ENCODE peak calls at places on chromosomes 16 and 17, in nine cellular contexts. One of them, this sample, is unnamed.

GRCh38 chr17:45346255-45347015 is 29.6 kb upstream of the MAP3K14 start:
- DNase-seq in effector memory CD4-positive, alpha-beta T cell: no peak
- DNase-seq in AG10803: no peak
- DNase-seq in MM.1S: no peak
- DNase-seq in heart right ventricle: peak
- DNase-seq in EH: no peak
- DNase-seq in AG08396: no peak
- DNase-seq in H7: no peak
- DNase-seq in activated naive CD4-positive, alpha-beta T cell treated with Interleukin-2 at 50 U/mL for 16 hours: no peak
- DNase-seq in this sample: peak

GRCh38 chr17:81865733-81866439 is 5.3 kb downstream of the ARHGDIA start:
- DNase-seq in effector memory CD4-positive, alpha-beta T cell: no peak
- DNase-seq in AG10803: peak
- DNase-seq in MM.1S: peak
- DNase-seq in heart right ventricle: no peak
- DNase-seq in EH: peak
- DNase-seq in AG08396: no peak
- DNase-seq in H7: no peak
- DNase-seq in activated naive CD4-positive, alpha-beta T cell treated with Interleukin-2 at 50 U/mL for 16 hours: no peak
- DNase-seq in this sample: peak

GRCh38 chr16:30010817-30011504 is at the start of gene DOC2A:
- DNase-seq in effector memory CD4-positive, alpha-beta T cell: no peak
- DNase-seq in AG10803: no peak
- DNase-seq in MM.1S: no peak
- DNase-seq in heart right ventricle: no peak
- DNase-seq in EH: no peak
- DNase-seq in AG08396: peak
- DNase-seq in H7: peak
- DNase-seq in activated naive CD4-positive, alpha-beta T cell treated with Interleukin-2 at 50 U/mL for 16 hours: peak
- DNase-seq in this sample: no peak

GRCh38 chr16:27795992-27796614 is 246.2 kb downstream of the KATNIP start:
- DNase-seq in effector memory CD4-positive, alpha-beta T cell: no peak
- DNase-seq in AG10803: peak
- DNase-seq in MM.1S: peak
- DNase-seq in heart right ventricle: peak
- DNase-seq in EH: peak
- DNase-seq in AG08396: peak
- DNase-seq in H7: peak
- DNase-seq in activated naive CD4-positive, alpha-beta T cell treated with Interleukin-2 at 50 U/mL for 16 hours: no peak
- DNase-seq in this sample: peak

GRCh38 chr16:47643610-47644009 is 182.5 kb downstream of the PHKB start:
- DNase-seq in effector memory CD4-positive, alpha-beta T cell: no peak
- DNase-seq in AG10803: no peak
- DNase-seq in MM.1S: no peak
- DNase-seq in heart right ventricle: no peak
- DNase-seq in EH: peak
- DNase-seq in AG08396: no peak
- DNase-seq in H7: no peak
- DNase-seq in activated naive CD4-positive, alpha-beta T cell treated with Interleukin-2 at 50 U/mL for 16 hours: no peak
- DNase-seq in this sample: peak

GRCh38 chr16:22641030-22641671 is 130.5 kb downstream of the NPIPB5 start:
- DNase-seq in effector memory CD4-positive, alpha-beta T cell: no peak
- DNase-seq in AG10803: peak
- DNase-seq in MM.1S: peak
- DNase-seq in heart right ventricle: no peak
- DNase-seq in EH: peak
- DNase-seq in AG08396: peak
- DNase-seq in H7: no peak
- DNase-seq in activated naive CD4-positive, alpha-beta T cell treated with Interleukin-2 at 50 U/mL for 16 hours: no peak
- DNase-seq in this sample: peak

GRCh38 chr17:2705263-2705662 is 6.3 kb downstream of the CLUH start:
- DNase-seq in effector memory CD4-positive, alpha-beta T cell: no peak
- DNase-seq in AG10803: no peak
- DNase-seq in MM.1S: no peak
- DNase-seq in heart right ventricle: no peak
- DNase-seq in EH: peak
- DNase-seq in AG08396: peak
- DNase-seq in H7: peak
- DNase-seq in activated naive CD4-positive, alpha-beta T cell treated with Interleukin-2 at 50 U/mL for 16 hours: no peak
- DNase-seq in this sample: peak

GRCh38 chr16:69680358-69680757 is 46.0 kb downstream of the NQO1 start:
- DNase-seq in effector memory CD4-positive, alpha-beta T cell: no peak
- DNase-seq in AG10803: no peak
- DNase-seq in MM.1S: no peak
- DNase-seq in heart right ventricle: no peak
- DNase-seq in EH: no peak
- DNase-seq in AG08396: no peak
- DNase-seq in H7: no peak
- DNase-seq in activated naive CD4-positive, alpha-beta T cell treated with Interleukin-2 at 50 U/mL for 16 hours: no peak
- DNase-seq in this sample: no peak

GRCh38 chr16:67562526-67562917 is at the start of gene CTCF:
- DNase-seq in effector memory CD4-positive, alpha-beta T cell: peak
- DNase-seq in AG10803: peak
- DNase-seq in MM.1S: peak
- DNase-seq in heart right ventricle: peak
- DNase-seq in EH: peak
- DNase-seq in AG08396: peak
- DNase-seq in H7: peak
- DNase-seq in activated naive CD4-positive, alpha-beta T cell treated with Interleukin-2 at 50 U/mL for 16 hours: peak
- DNase-seq in this sample: peak

GRCh38 chr17:67376509-67376891 is 581 bp upstream of the PITPNC1 start:
- DNase-seq in effector memory CD4-positive, alpha-beta T cell: no peak
- DNase-seq in AG10803: peak
- DNase-seq in MM.1S: peak
- DNase-seq in heart right ventricle: no peak
- DNase-seq in EH: peak
- DNase-seq in AG08396: peak
- DNase-seq in H7: no peak
- DNase-seq in activated naive CD4-positive, alpha-beta T cell treated with Interleukin-2 at 50 U/mL for 16 hours: no peak
- DNase-seq in this sample: peak

GRCh38 chr16:4350787-4351659 is at the start of gene PAM16:
- DNase-seq in effector memory CD4-positive, alpha-beta T cell: peak
- DNase-seq in AG10803: peak
- DNase-seq in MM.1S: peak
- DNase-seq in heart right ventricle: peak
- DNase-seq in EH: peak
- DNase-seq in AG08396: peak
- DNase-seq in H7: peak
- DNase-seq in activated naive CD4-positive, alpha-beta T cell treated with Interleukin-2 at 50 U/mL for 16 hours: peak
- DNase-seq in this sample: peak

GRCh38 chr16:56423584-56424403 is 1.6 kb downstream of the AMFR start:
- DNase-seq in effector memory CD4-positive, alpha-beta T cell: no peak
- DNase-seq in AG10803: no peak
- DNase-seq in MM.1S: peak
- DNase-seq in heart right ventricle: no peak
- DNase-seq in EH: peak
- DNase-seq in AG08396: no peak
- DNase-seq in H7: no peak
- DNase-seq in activated naive CD4-positive, alpha-beta T cell treated with Interleukin-2 at 50 U/mL for 16 hours: no peak
- DNase-seq in this sample: peak

GRCh38 chr16:87930456-87930855 is 5.9 kb downstream of the CA5A start:
- DNase-seq in effector memory CD4-positive, alpha-beta T cell: no peak
- DNase-seq in AG10803: no peak
- DNase-seq in MM.1S: no peak
- DNase-seq in heart right ventricle: no peak
- DNase-seq in EH: no peak
- DNase-seq in AG08396: no peak
- DNase-seq in H7: peak
- DNase-seq in activated naive CD4-positive, alpha-beta T cell treated with Interleukin-2 at 50 U/mL for 16 hours: no peak
- DNase-seq in this sample: no peak

GRCh38 chr16:15398618-15399316 is 3.2 kb downstream of the MPV17L start:
- DNase-seq in effector memory CD4-positive, alpha-beta T cell: no peak
- DNase-seq in AG10803: no peak
- DNase-seq in MM.1S: no peak
- DNase-seq in heart right ventricle: no peak
- DNase-seq in EH: no peak
- DNase-seq in AG08396: no peak
- DNase-seq in H7: no peak
- DNase-seq in activated naive CD4-positive, alpha-beta T cell treated with Interleukin-2 at 50 U/mL for 16 hours: no peak
- DNase-seq in this sample: no peak

GRCh38 chr17:79141578-79142338 is 67.1 kb downstream of the ENGASE start:
- DNase-seq in effector memory CD4-positive, alpha-beta T cell: no peak
- DNase-seq in AG10803: no peak
- DNase-seq in MM.1S: no peak
- DNase-seq in heart right ventricle: no peak
- DNase-seq in EH: no peak
- DNase-seq in AG08396: no peak
- DNase-seq in H7: no peak
- DNase-seq in activated naive CD4-positive, alpha-beta T cell treated with Interleukin-2 at 50 U/mL for 16 hours: no peak
- DNase-seq in this sample: no peak

GRCh38 chr17:70169707-70170597 is 620 bp downstream of the KCNJ2 start:
- DNase-seq in effector memory CD4-positive, alpha-beta T cell: no peak
- DNase-seq in AG10803: peak
- DNase-seq in MM.1S: no peak
- DNase-seq in heart right ventricle: no peak
- DNase-seq in EH: peak
- DNase-seq in AG08396: peak
- DNase-seq in H7: no peak
- DNase-seq in activated naive CD4-positive, alpha-beta T cell treated with Interleukin-2 at 50 U/mL for 16 hours: no peak
- DNase-seq in this sample: peak

GRCh38 chr17:47288531-47289116 is 35.0 kb downstream of the ITGB3 start:
- DNase-seq in effector memory CD4-positive, alpha-beta T cell: no peak
- DNase-seq in AG10803: no peak
- DNase-seq in MM.1S: no peak
- DNase-seq in heart right ventricle: no peak
- DNase-seq in EH: peak
- DNase-seq in AG08396: no peak
- DNase-seq in H7: no peak
- DNase-seq in activated naive CD4-positive, alpha-beta T cell treated with Interleukin-2 at 50 U/mL for 16 hours: no peak
- DNase-seq in this sample: peak

GRCh38 chr17:32302037-32302436 is 36.4 kb downstream of the RHBDL3 start:
- DNase-seq in effector memory CD4-positive, alpha-beta T cell: no peak
- DNase-seq in AG10803: no peak
- DNase-seq in MM.1S: no peak
- DNase-seq in heart right ventricle: no peak
- DNase-seq in EH: no peak
- DNase-seq in AG08396: no peak
- DNase-seq in H7: no peak
- DNase-seq in activated naive CD4-positive, alpha-beta T cell treated with Interleukin-2 at 50 U/mL for 16 hours: no peak
- DNase-seq in this sample: no peak

GRCh38 chr16:11239644-11240632 is 16.1 kb downstream of the SOCS1 start:
- DNase-seq in effector memory CD4-positive, alpha-beta T cell: no peak
- DNase-seq in AG10803: no peak
- DNase-seq in MM.1S: no peak
- DNase-seq in heart right ventricle: no peak
- DNase-seq in EH: no peak
- DNase-seq in AG08396: no peak
- DNase-seq in H7: no peak
- DNase-seq in activated naive CD4-positive, alpha-beta T cell treated with Interleukin-2 at 50 U/mL for 16 hours: no peak
- DNase-seq in this sample: no peak

GRCh38 chr17:81832608-81833159 is 407 bp downstream of the MCRIP1 start:
- DNase-seq in effector memory CD4-positive, alpha-beta T cell: no peak
- DNase-seq in AG10803: peak
- DNase-seq in MM.1S: no peak
- DNase-seq in heart right ventricle: no peak
- DNase-seq in EH: peak
- DNase-seq in AG08396: peak
- DNase-seq in H7: no peak
- DNase-seq in activated naive CD4-positive, alpha-beta T cell treated with Interleukin-2 at 50 U/mL for 16 hours: peak
- DNase-seq in this sample: peak

GRCh38 chr17:15398291-15398690 is 56.9 kb upstream of the TEKT3 start:
- DNase-seq in effector memory CD4-positive, alpha-beta T cell: no peak
- DNase-seq in AG10803: peak
- DNase-seq in MM.1S: no peak
- DNase-seq in heart right ventricle: no peak
- DNase-seq in EH: peak
- DNase-seq in AG08396: no peak
- DNase-seq in H7: no peak
- DNase-seq in activated naive CD4-positive, alpha-beta T cell treated with Interleukin-2 at 50 U/mL for 16 hours: no peak
- DNase-seq in this sample: peak

GRCh38 chr17:45775148-45775547 is 9.0 kb upstream of the CRHR1 start:
- DNase-seq in effector memory CD4-positive, alpha-beta T cell: no peak
- DNase-seq in AG10803: no peak
- DNase-seq in MM.1S: no peak
- DNase-seq in heart right ventricle: no peak
- DNase-seq in EH: no peak
- DNase-seq in AG08396: no peak
- DNase-seq in H7: no peak
- DNase-seq in activated naive CD4-positive, alpha-beta T cell treated with Interleukin-2 at 50 U/mL for 16 hours: no peak
- DNase-seq in this sample: no peak

GRCh38 chr17:71769850-71770249 is 351.0 kb upstream of the SOX9 start:
- DNase-seq in effector memory CD4-positive, alpha-beta T cell: no peak
- DNase-seq in AG10803: no peak
- DNase-seq in MM.1S: no peak
- DNase-seq in heart right ventricle: no peak
- DNase-seq in EH: no peak
- DNase-seq in AG08396: no peak
- DNase-seq in H7: no peak
- DNase-seq in activated naive CD4-positive, alpha-beta T cell treated with Interleukin-2 at 50 U/mL for 16 hours: no peak
- DNase-seq in this sample: no peak

GRCh38 chr17:28216528-28216927 is 102.5 kb upstream of the TMEM97 start:
- DNase-seq in effector memory CD4-positive, alpha-beta T cell: no peak
- DNase-seq in AG10803: peak
- DNase-seq in MM.1S: no peak
- DNase-seq in heart right ventricle: no peak
- DNase-seq in EH: peak
- DNase-seq in AG08396: peak
- DNase-seq in H7: no peak
- DNase-seq in activated naive CD4-positive, alpha-beta T cell treated with Interleukin-2 at 50 U/mL for 16 hours: no peak
- DNase-seq in this sample: peak

GRCh38 chr16:71807905-71808592 is 585 bp downstream of the AP1G1 start:
- DNase-seq in effector memory CD4-positive, alpha-beta T cell: no peak
- DNase-seq in AG10803: peak
- DNase-seq in MM.1S: peak
- DNase-seq in heart right ventricle: no peak
- DNase-seq in EH: peak
- DNase-seq in AG08396: peak
- DNase-seq in H7: peak
- DNase-seq in activated naive CD4-positive, alpha-beta T cell treated with Interleukin-2 at 50 U/mL for 16 hours: peak
- DNase-seq in this sample: peak

GRCh38 chr16:87384162-87384999 is 805 bp upstream of the FBXO31 start:
- DNase-seq in effector memory CD4-positive, alpha-beta T cell: no peak
- DNase-seq in AG10803: no peak
- DNase-seq in MM.1S: no peak
- DNase-seq in heart right ventricle: no peak
- DNase-seq in EH: no peak
- DNase-seq in AG08396: peak
- DNase-seq in H7: peak
- DNase-seq in activated naive CD4-positive, alpha-beta T cell treated with Interleukin-2 at 50 U/mL for 16 hours: no peak
- DNase-seq in this sample: no peak

GRCh38 chr17:78082988-78083387 is 45.6 kb downstream of the TMC6 start:
- DNase-seq in effector memory CD4-positive, alpha-beta T cell: no peak
- DNase-seq in AG10803: no peak
- DNase-seq in MM.1S: no peak
- DNase-seq in heart right ventricle: no peak
- DNase-seq in EH: no peak
- DNase-seq in AG08396: no peak
- DNase-seq in H7: no peak
- DNase-seq in activated naive CD4-positive, alpha-beta T cell treated with Interleukin-2 at 50 U/mL for 16 hours: no peak
- DNase-seq in this sample: no peak

GRCh38 chr16:56869513-56870270 is 4.7 kb downstream of the SLC12A3 start:
- DNase-seq in effector memory CD4-positive, alpha-beta T cell: no peak
- DNase-seq in AG10803: no peak
- DNase-seq in MM.1S: peak
- DNase-seq in heart right ventricle: no peak
- DNase-seq in EH: peak
- DNase-seq in AG08396: peak
- DNase-seq in H7: peak
- DNase-seq in activated naive CD4-positive, alpha-beta T cell treated with Interleukin-2 at 50 U/mL for 16 hours: peak
- DNase-seq in this sample: peak

GRCh38 chr16:77863250-77863649 is 74.9 kb downstream of the VAT1L start:
- DNase-seq in effector memory CD4-positive, alpha-beta T cell: no peak
- DNase-seq in AG10803: no peak
- DNase-seq in MM.1S: no peak
- DNase-seq in heart right ventricle: peak
- DNase-seq in EH: no peak
- DNase-seq in AG08396: no peak
- DNase-seq in H7: no peak
- DNase-seq in activated naive CD4-positive, alpha-beta T cell treated with Interleukin-2 at 50 U/mL for 16 hours: no peak
- DNase-seq in this sample: no peak

This sample was measured in fibroblast of mammary gland.